ENCODE peak calls at places on chromosomes 3 and 15, in four cellular contexts. C, Z, L and G are unnamed samples.

GRCh38 chr15:62928242-62928995 is 114.1 kb upstream of the TPM1 start:
- DNase-seq in C (peak; percentile 34), Z (no peak), L (peak; percentile 37), G (no peak)

GRCh38 chr3:62289922-62290321 is 83.4 kb downstream of the FEZF2 start:
- DNase-seq in C (no peak), Z (no peak), L (no peak), G (no peak)

GRCh38 chr15:98853593-98854420 is 153.8 kb downstream of the PGPEP1L start:
- DNase-seq in C (no peak), Z (no peak), L (no peak), G (no peak)

GRCh38 chr15:41018534-41018933 is 65.3 kb downstream of the CHAC1 start:
- DNase-seq in C (peak; percentile 5), Z (no peak), L (no peak), G (no peak)

GRCh38 chr15:31522056-31522455 is 195.4 kb downstream of the KLF13 start:
- DNase-seq in C (no peak), Z (no peak), L (no peak), G (no peak)

GRCh38 chr15:81029416-81030367 is 29.0 kb downstream of the TLNRD1 start:
- DNase-seq in C (peak; percentile 44), Z (no peak), L (no peak), G (no peak)

GRCh38 chr3:45950131-45950530 is 6.9 kb downstream of the CXCR6 start:
- DNase-seq in C (no peak), Z (no peak), L (no peak), G (no peak)

GRCh38 chr3:10330319-10330718 is 9.4 kb upstream of the SEC13 start:
- DNase-seq in C (no peak), Z (no peak), L (no peak), G (no peak)

GRCh38 chr3:23861689-23862088 is 55.1 kb downstream of the NKIRAS1 start:
- DNase-seq in C (no peak), Z (no peak), L (no peak), G (no peak)

GRCh38 chr3:39378092-39378491 is 5.1 kb upstream of the SLC25A38 start:
- DNase-seq in C (peak; percentile 80), Z (peak; percentile 45), L (peak; percentile 59), G (no peak)

GRCh38 chr3:119769394-119770149 is 12.3 kb upstream of the NR1I2 start:
- DNase-seq in C (no peak), Z (no peak), L (no peak), G (no peak)

GRCh38 chr15:77612958-77613601 is 19.6 kb downstream of the LINGO1 start:
- DNase-seq in C (no peak), Z (no peak), L (no peak), G (no peak)

GRCh38 chr3:101781166-101781565 is 2.2 kb downstream of the NXPE3 start:
- DNase-seq in C (no peak), Z (no peak), L (no peak), G (no peak)

GRCh38 chr3:68876112-68876713 is 56.1 kb downstream of the TAFA4 start:
- DNase-seq in C (peak; percentile 55), Z (peak; percentile 45), L (peak; percentile 31), G (peak; percentile 47)

GRCh38 chr3:77931272-77932009 is 891.5 kb downstream of the ROBO2 start:
- DNase-seq in C (no peak), Z (no peak), L (peak; percentile 1), G (no peak)

GRCh38 chr3:149792485-149793270 is at the start of gene ANKUB1:
- DNase-seq in C (no peak), Z (no peak), L (no peak), G (no peak)

GRCh38 chr3:129872107-129872506 is 21.4 kb downstream of the TMCC1 start:
- DNase-seq in C (no peak), Z (no peak), L (no peak), G (no peak)

GRCh38 chr3:181052256-181052655 is 62.7 kb upstream of the DNAJC19 start:
- DNase-seq in C (peak; percentile 5), Z (no peak), L (no peak), G (no peak)

GRCh38 chr15:77034620-77035467 is 36.1 kb downstream of the TSPAN3 start:
- DNase-seq in C (peak; percentile 52), Z (no peak), L (no peak), G (no peak)

GRCh38 chr15:76312540-76313174 is 1.4 kb upstream of the ETFA start:
- DNase-seq in C (peak; percentile 47), Z (no peak), L (peak; percentile 75), G (peak; percentile 92)

GRCh38 chr15:36585774-36586173 is 6.3 kb downstream of the CDIN1 start:
- DNase-seq in C (no peak), Z (peak; percentile 39), L (no peak), G (no peak)

GRCh38 chr15:99371180-99372103 is 120.2 kb downstream of the LRRC28 start:
- DNase-seq in C (no peak), Z (no peak), L (no peak), G (no peak)

GRCh38 chr3:149813367-149814281 is 609 bp downstream of the RNF13 start:
- DNase-seq in C (peak; percentile 46), Z (no peak), L (peak; percentile 47), G (no peak)

GRCh38 chr3:47011371-47011770 is 31.9 kb downstream of the NBEAL2 start:
- DNase-seq in C (no peak), Z (no peak), L (no peak), G (no peak)

GRCh38 chr15:77029166-77030041 is 34.5 kb downstream of the PSTPIP1 start:
- DNase-seq in C (peak; percentile 22), Z (no peak), L (no peak), G (no peak)

GRCh38 chr3:30370681-30371271 is 235.6 kb upstream of the TGFBR2 start:
- DNase-seq in C (no peak), Z (no peak), L (peak; percentile 24), G (no peak)

GRCh38 chr15:84725001-84725491 is 9.1 kb upstream of the SEC11A start:
- DNase-seq in C (peak; percentile 39), Z (no peak), L (no peak), G (no peak)

GRCh38 chr3:154025007-154025406 is 96.2 kb upstream of the ARHGEF26 start:
- DNase-seq in C (no peak), Z (no peak), L (no peak), G (no peak)

GRCh38 chr15:82809308-82810060 is at the start of gene WHAMM:
- DNase-seq in C (peak; percentile 98), Z (peak; percentile 96), L (peak; percentile 98), G (peak; percentile 93)

GRCh38 chr3:138381413-138381901 is 33.1 kb downstream of the MRAS start:
- DNase-seq in C (no peak), Z (no peak), L (no peak), G (no peak)

GRCh38 chr3:151556591-151556990 is 95.7 kb upstream of the IGSF10 start:
- DNase-seq in C (no peak), Z (no peak), L (no peak), G (no peak)

GRCh38 chr3:160735801-160736200 is 20.2 kb upstream of the PPM1L start:
- DNase-seq in C (no peak), Z (no peak), L (no peak), G (no peak)

GRCh38 chr15:25684521-25685215 is 178.5 kb downstream of the ATP10A start:
- DNase-seq in C (peak; percentile 4), Z (no peak), L (no peak), G (no peak)

GRCh38 chr3:131917006-131917405 is 117.8 kb downstream of the CPNE4 start:
- DNase-seq in C (no peak), Z (no peak), L (no peak), G (no peak)

GRCh38 chr15:57321973-57322601 is 54.2 kb upstream of the CGNL1 start:
- DNase-seq in C (peak; percentile 92), Z (no peak), L (no peak), G (no peak)

GRCh38 chr15:57321485-57321884 is 54.8 kb upstream of the CGNL1 start:
- DNase-seq in C (no peak), Z (no peak), L (no peak), G (no peak)

GRCh38 chr15:57319919-57320542 is 56.3 kb upstream of the CGNL1 start:
- DNase-seq in C (no peak), Z (no peak), L (no peak), G (no peak)

GRCh38 chr15:57319226-57319918 is 56.9 kb upstream of the CGNL1 start:
- DNase-seq in C (no peak), Z (no peak), L (no peak), G (no peak)

GRCh38 chr15:57320543-57321220 is 55.6 kb upstream of the CGNL1 start:
- DNase-seq in C (peak; percentile 48), Z (no peak), L (no peak), G (no peak)
- TF ChIP-seq POLR2AphosphoS5 in C (no peak), Z (no peak), L (no peak), G (no peak)

GRCh38 chr3:58088501-58088900 is 80.3 kb downstream of the FLNB start:
- DNase-seq in C (no peak), Z (no peak), L (no peak), G (no peak)
- TF ChIP-seq TCF7L2 in C (no peak), Z (no peak), L (no peak), G (no peak)

DNA sequence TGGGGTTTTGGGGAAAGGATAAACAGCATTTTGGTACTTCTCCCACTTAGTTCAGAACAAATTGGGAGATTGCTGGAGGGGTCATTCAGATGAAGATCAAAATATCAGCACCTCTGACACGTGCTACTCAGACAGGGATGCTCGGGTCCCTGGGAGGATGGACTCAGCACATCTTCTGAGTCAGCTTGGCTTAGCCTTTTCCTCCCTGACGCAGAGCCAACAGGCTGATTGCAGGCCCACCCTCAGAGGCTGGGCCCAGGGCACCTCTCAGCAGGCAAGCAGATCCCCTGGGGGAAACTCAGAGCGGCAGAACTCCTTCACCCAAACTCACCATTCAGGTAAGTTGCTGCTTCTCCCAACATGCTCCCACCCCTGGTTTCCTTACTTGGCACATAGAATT is 304.9 kb downstream of the TLE3 start:
- DNase-seq in C (no peak), Z (no peak), L (no peak), G (no peak)
- TF ChIP-seq SIN3A in C (no peak), Z (no peak), L (no peak), G (no peak)

GRCh38 chr15:64070106-64070505 is 23.5 kb downstream of the CIAO2A start:
- DNase-seq in C (peak; percentile 29), Z (no peak), L (no peak), G (no peak)

GRCh38 chr15:64072812-64073211 is 20.8 kb downstream of the CIAO2A start:
- DNase-seq in C (no peak), Z (no peak), L (peak; percentile 91), G (no peak)

GRCh38 chr15:64068133-64068532 is 21.8 kb upstream of the DAPK2 start:
- DNase-seq in C (no peak), Z (no peak), L (no peak), G (no peak)

GRCh38 chr15:64071931-64072765 is 21.5 kb downstream of the CIAO2A start:
- DNase-seq in C (no peak), Z (no peak), L (no peak), G (no peak)

GRCh38 chr15:64070965-64071851 is 22.4 kb downstream of the CIAO2A start:
- DNase-seq in C (peak; percentile 77), Z (no peak), L (peak; percentile 74), G (peak; percentile 76)
- TF ChIP-seq POLR2AphosphoS5 in C (no peak), Z (no peak), L (no peak), G (no peak)

GRCh38 chr3:193816656-193817311 is 223.8 kb downstream of the OPA1 start:
- DNase-seq in C (peak; percentile 78), Z (no peak), L (no peak), G (no peak)
- TF ChIP-seq TCF7L2 in C (no peak), Z (no peak), L (no peak), G (no peak)